ENCODE peak calls at places on chromosomes 16 and 17, in six cellular contexts. B is lower leg skin, F is gastrocnemius medialis, Y is B cell, D is heart right ventricle, N is testis. A is an unnamed sample.

GRCh38 chr17:1605681-1606351 is 22.8 kb downstream of the SLC43A2 start:
- DNase-seq in B (no peak), N (no peak), D (no peak), F (no peak), Y (no peak), A (no peak)

GRCh38 chr16:347203-347602 is 5.3 kb downstream of the AXIN1 start:
- DNase-seq in N (no peak), F (no peak), Y (no peak), D (no peak), B (no peak), A (no peak)

GRCh38 chr16:81431554-81432353 is 12.9 kb upstream of the CMIP start:
- DNase-seq in F (peak; percentile 53), B (no peak), D (no peak), N (peak; percentile 35), Y (no peak), A (no peak)

GRCh38 chr16:85735225-85735722 is 15.6 kb downstream of the C16orf74 start:
- DNase-seq in F (no peak), Y (peak; percentile 61), B (no peak), N (no peak), D (no peak), A (peak; percentile 82)

GRCh38 chr17:9389116-9389515 is 186.5 kb downstream of the STX8 start:
- DNase-seq in B (no peak), D (no peak), F (no peak), Y (peak; percentile 12), N (no peak), A (peak; percentile 69)

GRCh38 chr17:61490540-61490975 is 38.3 kb downstream of the TBX4 start:
- DNase-seq in N (no peak), D (no peak), Y (no peak), F (no peak), B (no peak), A (no peak)

GRCh38 chr16:59440-60059 is 5.9 kb downstream of the SNRNP25 start:
- DNase-seq in N (no peak), D (no peak), F (no peak), B (no peak), Y (no peak), A (no peak)

GRCh38 chr16:70651524-70651923 is 5.2 kb downstream of the IL34 start:
- DNase-seq in F (no peak), Y (no peak), N (no peak), B (no peak), D (no peak), A (no peak)

GRCh38 chr16:10862432-10862831 is 14.6 kb upstream of the CIITA start:
- DNase-seq in N (peak; percentile 43), Y (no peak), F (peak; percentile 36), B (no peak), D (no peak), A (no peak)

GRCh38 chr17:27649929-27650328 is 18.9 kb downstream of the LGALS9 start:
- DNase-seq in D (peak; percentile 46), B (peak; percentile 86), F (peak; percentile 47), N (peak; percentile 20), Y (no peak), A (no peak)

GRCh38 chr17:63621229-63621683 is 961 bp upstream of the MAP3K3 start:
- DNase-seq in F (no peak), N (no peak), D (no peak), B (no peak), Y (no peak), A (no peak)

GRCh38 chr17:33202796-33203195 is 90.3 kb downstream of the ASIC2 start:
- DNase-seq in Y (no peak), B (peak; percentile 56), D (no peak), N (no peak), F (no peak), A (no peak)

GRCh38 chr17:68085751-68086445 is 50.4 kb downstream of the KPNA2 start:
- DNase-seq in Y (peak; percentile 55), B (peak; percentile 74), N (no peak), F (no peak), D (no peak), A (peak; percentile 24)

GRCh38 chr16:30379165-30379783 is 3.1 kb downstream of the SEPTIN1 start:
- DNase-seq in F (no peak), D (no peak), B (peak; percentile 86), N (no peak), Y (no peak), A (no peak)

GRCh38 chr17:40168262-40168832 is 8.9 kb upstream of the RAPGEFL1 start:
- DNase-seq in N (peak; percentile 66), D (no peak), F (no peak), B (no peak), Y (peak; percentile 62), A (peak; percentile 71)

GRCh38 chr16:58495861-58496331 is 4.0 kb upstream of the NDRG4 start:
- DNase-seq in D (no peak), N (no peak), F (no peak), B (no peak), Y (no peak), A (no peak)

GRCh38 chr17:21289902-21290571 is 5.5 kb downstream of the MAP2K3 start:
- DNase-seq in D (peak; percentile 83), B (peak; percentile 85), Y (no peak), F (peak; percentile 97), N (no peak), A (no peak)
- TF ChIP-seq CTCF in D (no peak), B (no peak), Y (no peak), F (peak; percentile 64), N (no peak), A (no peak)

GRCh38 chr16:82625066-82625968 is 1.5 kb upstream of the CDH13 start:
- DNase-seq in N (no peak), Y (no peak), B (no peak), D (no peak), F (no peak), A (no peak)

DNA sequence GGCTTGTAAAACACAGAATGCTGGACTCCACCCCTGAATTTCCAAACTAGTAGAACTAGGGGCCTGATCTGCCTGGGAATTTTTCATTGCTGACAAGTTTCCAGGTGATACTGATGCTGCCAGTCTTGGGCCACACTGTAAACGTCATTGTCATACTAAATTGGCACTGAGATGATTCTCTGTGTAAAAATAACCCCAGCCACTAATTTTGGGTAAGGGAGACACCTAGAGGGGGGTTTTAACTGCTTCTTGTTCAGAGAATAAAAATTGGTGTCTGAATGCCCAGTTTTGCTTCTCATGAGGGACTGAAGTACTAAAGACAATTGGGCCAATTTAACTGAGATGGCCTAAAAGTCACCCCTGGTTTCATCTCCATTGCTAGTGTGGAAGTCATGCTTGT is 5.0 kb upstream of the CDH13 start:
- DNase-seq in F (no peak), Y (no peak), N (no peak), B (no peak), D (no peak), A (no peak)
- TF ChIP-seq CTCF in F (peak; percentile 13), Y (no peak), N (no peak), B (no peak), D (peak; percentile 13), A (no peak)

DNA sequence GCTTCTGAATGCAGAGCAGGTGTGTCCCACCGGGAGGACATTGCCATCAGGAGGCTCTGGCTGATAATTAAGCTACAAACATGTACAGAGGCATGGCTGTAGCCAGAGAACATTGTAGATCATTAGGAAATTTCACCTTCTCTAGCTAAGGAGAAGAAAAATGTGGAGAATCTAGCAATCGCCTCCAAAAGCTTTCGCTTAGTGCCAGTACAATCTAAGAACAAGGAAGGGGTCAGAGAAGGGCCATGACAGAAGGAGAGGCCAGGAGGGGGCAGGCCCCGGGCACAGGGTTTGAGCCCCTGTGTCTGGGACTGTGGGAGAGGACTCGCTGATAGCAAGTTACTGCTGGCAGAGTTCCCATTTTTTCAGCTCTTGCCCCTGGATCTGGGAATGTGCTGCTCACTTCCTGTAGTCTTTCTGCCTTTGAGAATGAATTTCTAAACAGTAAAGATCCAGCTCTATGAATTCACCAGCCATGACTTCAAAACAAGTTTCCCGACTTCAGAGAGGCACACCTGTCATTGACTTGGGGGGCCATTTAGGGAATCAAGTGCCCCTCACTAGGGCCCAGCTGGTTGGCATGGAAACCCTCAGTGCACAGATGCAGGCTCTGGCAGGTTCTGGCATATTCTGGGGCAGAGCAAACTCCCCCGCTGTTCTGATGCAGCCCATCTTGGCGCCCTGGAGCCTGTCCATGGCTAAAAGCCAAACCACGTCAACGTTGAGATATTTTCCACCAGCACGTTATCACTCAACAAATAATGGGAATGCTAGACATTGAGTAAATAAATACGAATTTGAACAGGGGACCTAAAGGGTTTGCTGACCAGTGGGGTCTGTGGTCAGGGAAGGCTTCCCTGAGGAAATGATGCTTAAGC is 59.5 kb upstream of the CACNG4 start:
- DNase-seq in Y (no peak), N (peak; percentile 60), B (no peak), F (no peak), D (no peak), A (no peak)
- TF ChIP-seq CTCF in Y (no peak), N (no peak), B (no peak), F (no peak), D (no peak), A (no peak)

GRCh38 chr17:7213895-7214299 is 5.7 kb downstream of the DLG4 start:
- DNase-seq in F (no peak), B (peak; percentile 91), Y (peak; percentile 86), D (no peak), N (peak; percentile 86), A (no peak)
- TF ChIP-seq CTCF in F (peak; percentile 23), B (no peak), Y (peak; percentile 62), D (peak; percentile 26), N (no peak), A (peak; percentile 33)

GRCh38 chr17:47843391-47843730 is 2.3 kb upstream of the SCRN2 start:
- DNase-seq in F (no peak), N (no peak), B (no peak), D (no peak), Y (no peak), A (no peak)
- TF ChIP-seq CTCF in F (no peak), N (no peak), B (no peak), D (peak; percentile 22), Y (peak; percentile 13), A (no peak)

DNA sequence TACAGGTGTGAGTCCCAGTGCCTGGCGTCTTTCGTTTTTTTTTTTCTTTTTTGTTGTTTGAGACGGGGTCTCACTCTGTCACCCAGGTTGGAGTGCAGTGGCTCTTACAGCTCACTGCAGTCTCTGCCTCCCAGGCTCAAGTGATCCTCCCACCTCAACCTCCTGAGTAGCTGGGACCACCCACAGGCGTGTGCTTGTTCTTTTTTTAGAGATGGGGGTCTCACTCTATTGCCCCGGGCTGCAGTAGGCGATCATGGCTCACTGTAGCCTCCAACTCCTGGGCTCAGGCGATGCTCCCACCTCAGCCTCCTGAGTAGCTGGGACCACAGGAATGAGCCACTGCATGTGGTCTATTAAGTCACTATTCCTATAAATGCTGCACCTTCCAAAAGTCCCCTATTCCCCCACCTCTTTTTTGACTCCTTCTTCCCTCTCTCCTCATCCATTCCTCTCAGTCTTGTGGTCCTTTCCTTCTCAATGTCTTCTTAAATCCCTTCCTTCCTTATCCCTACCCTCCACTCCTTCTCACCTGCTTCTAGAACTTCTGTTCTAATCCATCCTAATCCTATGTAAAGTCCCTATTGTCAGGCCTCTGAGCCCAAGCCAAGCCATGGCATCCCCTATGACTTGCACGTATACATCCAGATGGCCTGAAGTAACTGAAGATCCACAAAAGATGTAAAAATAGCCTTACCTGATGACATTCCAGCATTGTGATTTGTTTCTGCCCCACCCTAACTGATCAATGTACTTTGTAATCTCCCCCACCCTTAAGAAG is 9.2 kb downstream of the GGA3 start:
- DNase-seq in D (no peak), F (no peak), B (no peak), Y (no peak), N (no peak), A (no peak)
- TF ChIP-seq CTCF in D (no peak), F (no peak), B (no peak), Y (no peak), N (no peak), A (no peak)

DNA sequence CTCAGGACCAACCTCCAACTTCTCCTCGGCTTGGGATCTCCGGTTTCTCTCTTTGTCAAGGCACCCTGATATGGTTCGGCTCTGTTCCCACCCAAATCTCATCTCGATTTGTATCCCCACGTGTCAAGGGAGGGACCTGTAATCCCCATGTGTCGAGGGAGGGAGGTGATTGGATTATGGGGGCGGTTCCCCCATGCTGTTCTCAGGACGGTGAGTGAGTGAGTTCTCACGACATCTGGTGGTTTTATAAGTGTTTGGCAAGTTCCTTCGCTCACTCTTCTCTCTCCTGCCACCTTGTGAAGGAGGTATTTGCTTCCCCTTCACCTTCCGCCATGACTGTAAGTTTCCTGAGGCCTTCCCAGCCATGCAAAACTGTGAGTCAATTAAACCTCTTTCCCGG is 117.9 kb downstream of the SEC14L1 start:
- DNase-seq in B (no peak), F (no peak), Y (no peak), N (no peak), D (no peak), A (no peak)
- TF ChIP-seq CTCF in B (no peak), F (no peak), Y (no peak), N (no peak), D (no peak), A (no peak)

A was measured in GM10248.